ENCODE peak calls at places on chromosomes 16 and 17, in four cellular contexts. X, G, Q and V are unnamed samples.

GRCh38 chr17:33292981-33293867 is at the start of gene ASIC2:
- DNase-seq in X (no peak), G (no peak), Q (peak; percentile 65), V (peak; percentile 22)

GRCh38 chr17:74055508-74056160 is 147.8 kb upstream of the RPL38 start:
- DNase-seq in G (no peak), X (no peak), Q (no peak), V (no peak)

GRCh38 chr17:2703606-2704005 is 8.0 kb downstream of the CLUH start:
- DNase-seq in G (no peak), Q (no peak), X (no peak), V (no peak)

GRCh38 chr16:15820837-15821236 is 36.0 kb downstream of the MYH11 start:
- DNase-seq in Q (no peak), G (no peak), X (no peak), V (no peak)

GRCh38 chr16:68636818-68637217 is 8.3 kb upstream of the CDH3 start:
- DNase-seq in G (no peak), Q (no peak), X (no peak), V (no peak)

GRCh38 chr17:17141279-17141678 is 64.9 kb downstream of the PLD6 start:
- DNase-seq in Q (no peak), G (no peak), X (no peak), V (no peak)

GRCh38 chr16:2341456-2342447 is 1.2 kb upstream of the ABCA3 start:
- DNase-seq in G (no peak), X (no peak), Q (no peak), V (no peak)

GRCh38 chr17:81254955-81255717 is 16.0 kb downstream of the NDUFAF8 start:
- DNase-seq in G (peak; percentile 85), X (no peak), Q (peak; percentile 90), V (peak; percentile 35)

GRCh38 chr16:67943619-67944503 is at the start of gene LCAT:
- DNase-seq in X (no peak), Q (no peak), G (peak; percentile 74), V (no peak)

GRCh38 chr17:9227819-9228407 is 206.6 kb downstream of the NTN1 start:
- DNase-seq in Q (no peak), G (no peak), X (no peak), V (no peak)

GRCh38 chr16:87216824-87217205 is 100.4 kb downstream of the C16orf95 start:
- DNase-seq in G (no peak), X (no peak), Q (no peak), V (no peak)

GRCh38 chr17:47267354-47267828 is 13.8 kb downstream of the ITGB3 start:
- DNase-seq in Q (no peak), X (no peak), G (peak; percentile 55), V (peak; percentile 72)

GRCh38 chr17:4766199-4766598 is 5.5 kb upstream of the TM4SF5 start:
- DNase-seq in X (no peak), Q (no peak), G (no peak), V (no peak)

GRCh38 chr17:80146121-80147034 is 550 bp downstream of the EIF4A3 start:
- DNase-seq in G (peak; percentile 29), Q (peak; percentile 31), X (peak; percentile 58), V (no peak)

GRCh38 chr16:3879258-3879886 is 1.1 kb downstream of the CREBBP start:
- DNase-seq in Q (peak; percentile 34), X (peak; percentile 33), G (peak; percentile 27), V (no peak)

GRCh38 chr17:199806-200603 is 18.6 kb upstream of the DOC2B start:
- DNase-seq in G (peak; percentile 10), Q (no peak), X (no peak), V (no peak)

GRCh38 chr16:87580855-87581261 is 21.4 kb upstream of the JPH3 start:
- DNase-seq in X (no peak), G (peak; percentile 56), Q (no peak), V (peak; percentile 26)

GRCh38 chr17:33335491-33336173 is 42.5 kb upstream of the ASIC2 start:
- DNase-seq in Q (no peak), G (no peak), X (no peak), V (no peak)

GRCh38 chr17:80363518-80364090 is 51.4 kb upstream of the ENDOV start:
- DNase-seq in G (no peak), Q (no peak), X (no peak), V (no peak)

GRCh38 chr16:75116081-75116910 is at the start of gene LDHD:
- DNase-seq in G (peak; percentile 61), X (no peak), Q (peak; percentile 83), V (peak; percentile 31)

GRCh38 chr17:82200135-82200534 is 12.5 kb downstream of the CCDC57 start:
- DNase-seq in X (no peak), Q (no peak), G (no peak), V (no peak)

GRCh38 chr17:83170571-83171260 is 91.3 kb downstream of the METRNL start:
- DNase-seq in X (no peak), Q (no peak), G (no peak), V (no peak)

DNA sequence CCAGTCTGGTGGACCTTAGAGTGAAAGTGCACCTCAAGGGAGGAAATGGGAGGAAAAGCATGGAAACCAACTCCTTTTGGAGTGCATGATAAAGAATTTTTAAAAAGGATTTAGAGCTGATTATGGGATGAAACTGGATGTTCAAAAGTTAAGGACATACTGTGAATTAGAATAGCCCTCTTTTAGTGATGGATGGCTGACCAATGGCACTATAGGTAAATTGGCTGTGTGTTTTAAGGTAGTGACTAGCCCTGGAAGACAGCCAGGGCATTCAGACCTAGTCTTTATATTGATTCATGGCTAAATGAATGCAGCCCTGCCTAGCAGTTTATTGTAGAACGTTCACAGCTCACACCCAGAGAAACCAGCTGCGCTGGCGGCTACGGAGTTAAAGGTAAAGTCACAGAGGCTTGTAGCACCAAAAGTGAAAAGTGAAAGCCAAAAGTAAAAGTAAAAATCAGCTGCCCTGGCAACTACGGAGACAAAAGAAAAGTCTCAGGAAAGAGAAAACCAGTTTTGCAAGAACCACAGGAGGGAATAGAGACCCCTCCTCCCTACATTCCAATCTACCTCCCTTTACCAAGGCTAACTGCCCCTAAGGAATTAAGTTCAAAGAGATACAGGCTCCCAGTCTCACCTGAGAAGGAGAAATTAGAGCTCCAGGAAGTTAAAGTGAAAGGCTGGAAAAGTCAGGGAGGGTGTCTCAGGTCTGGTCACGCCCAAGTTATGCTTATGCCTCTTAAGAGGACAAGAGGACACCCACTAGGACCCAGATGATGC is 21.8 kb downstream of the ACSM1 start:
- DNase-seq in X (peak; percentile 65), G (peak; percentile 53), Q (peak; percentile 86), V (no peak)
- H3K4me3 ChIP-seq in X (peak overlapping the region; percentile 63), G (peak overlapping the region; percentile 33), Q (peak overlapping the region; percentile 35), V (no peak overlapping the region)

GRCh38 chr16:49594706-49595534 is 221.3 kb downstream of the C16orf78 start:
- DNase-seq in X (no peak), Q (no peak), G (no peak), V (no peak)
- H3K4me3 ChIP-seq in X (no peak overlapping the region), Q (no peak overlapping the region), G (no peak overlapping the region), V (no peak overlapping the region)

GRCh38 chr17:78124081-78124835 is 4.3 kb downstream of the TMC6 start:
- DNase-seq in X (no peak), G (no peak), Q (no peak), V (no peak)
- H3K4me3 ChIP-seq in X (no peak overlapping the region), G (no peak overlapping the region), Q (no peak overlapping the region), V (no peak overlapping the region)

GRCh38 chr17:34456121-34456520 is 93.1 kb upstream of the CCL1 start:
- DNase-seq in X (no peak), G (no peak), Q (no peak), V (no peak)
- H3K4me3 ChIP-seq in X (no peak overlapping the region), G (no peak overlapping the region), Q (no peak overlapping the region), V (no peak overlapping the region)

GRCh38 chr16:11252482-11252931 is 3.5 kb downstream of the SOCS1 start:
- DNase-seq in X (peak; percentile 53), G (no peak), Q (no peak), V (no peak)

GRCh38 chr16:11253995-11254912 is 1.8 kb downstream of the SOCS1 start:
- DNase-seq in Q (no peak), X (peak; percentile 49), G (no peak), V (no peak)

GRCh38 chr16:11254913-11255736 is 879 bp downstream of the SOCS1 start:
- DNase-seq in Q (peak; percentile 49), X (peak; percentile 70), G (peak; percentile 46), V (peak; percentile 44)

GRCh38 chr16:11251525-11252481 is 4.2 kb downstream of the SOCS1 start:
- DNase-seq in Q (no peak), X (peak; percentile 90), G (peak; percentile 44), V (no peak)

GRCh38 chr16:11253009-11253994 is 2.7 kb downstream of the SOCS1 start:
- DNase-seq in G (no peak), Q (no peak), X (peak; percentile 67), V (no peak)
- H3K4me3 ChIP-seq in G (peak overlapping the region; percentile 68), Q (peak overlapping the region; percentile 12), X (peak overlapping the region; percentile 77), V (no peak overlapping the region)

DNA sequence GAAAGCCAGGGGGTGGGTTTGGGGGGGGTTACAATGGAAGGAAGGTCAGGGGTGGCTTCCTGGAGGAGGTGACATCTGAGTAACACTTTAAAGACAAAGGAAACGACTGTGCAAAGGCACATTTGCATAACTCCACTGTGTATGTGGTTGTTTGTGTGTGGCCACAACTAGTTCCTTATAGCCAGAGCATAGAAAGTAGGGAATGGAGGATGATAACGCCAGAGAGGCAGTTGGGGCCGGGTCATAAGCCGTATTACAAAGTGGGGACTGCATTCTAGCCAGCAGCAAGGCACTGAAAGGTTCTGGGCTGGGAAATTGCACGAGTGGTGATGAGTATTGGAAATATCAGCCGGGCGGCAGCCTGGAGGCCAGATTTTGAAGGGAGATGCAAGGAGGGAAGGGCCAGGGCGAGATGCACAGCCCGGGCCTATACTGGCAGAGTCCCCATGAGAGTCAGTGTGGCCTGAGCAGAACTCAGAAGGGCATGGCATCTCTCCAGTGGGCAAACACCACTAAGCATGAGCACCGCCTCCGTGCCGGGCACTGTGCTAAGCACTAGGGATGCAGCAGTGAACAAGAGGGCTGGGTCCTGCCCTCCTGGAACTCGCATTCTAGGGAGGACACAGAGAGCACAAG is 33.6 kb downstream of the TK2 start:
- DNase-seq in Q (no peak), X (peak; percentile 42), G (no peak), V (no peak)
- H3K4me3 ChIP-seq in Q (no peak overlapping the region), X (peak overlapping the region; percentile 42), G (no peak overlapping the region), V (no peak overlapping the region)

GRCh38 chr17:38702166-38702899 is 2.7 kb upstream of the MLLT6 start:
- DNase-seq in G (peak; percentile 87), X (peak; percentile 92), Q (peak; percentile 92), V (peak; percentile 96)

GRCh38 chr17:38703742-38704644 is 1.1 kb upstream of the MLLT6 start:
- DNase-seq in Q (peak; percentile 93), X (peak; percentile 91), G (peak; percentile 41), V (peak; percentile 38)

GRCh38 chr17:38704645-38705522 is at the start of gene MLLT6:
- DNase-seq in Q (peak; percentile 76), X (peak; percentile 84), G (peak; percentile 80), V (peak; percentile 83)

GRCh38 chr17:38702900-38703741 is 2.0 kb upstream of the MLLT6 start:
- DNase-seq in G (no peak), X (no peak), Q (peak; percentile 50), V (peak; percentile 20)

DNA sequence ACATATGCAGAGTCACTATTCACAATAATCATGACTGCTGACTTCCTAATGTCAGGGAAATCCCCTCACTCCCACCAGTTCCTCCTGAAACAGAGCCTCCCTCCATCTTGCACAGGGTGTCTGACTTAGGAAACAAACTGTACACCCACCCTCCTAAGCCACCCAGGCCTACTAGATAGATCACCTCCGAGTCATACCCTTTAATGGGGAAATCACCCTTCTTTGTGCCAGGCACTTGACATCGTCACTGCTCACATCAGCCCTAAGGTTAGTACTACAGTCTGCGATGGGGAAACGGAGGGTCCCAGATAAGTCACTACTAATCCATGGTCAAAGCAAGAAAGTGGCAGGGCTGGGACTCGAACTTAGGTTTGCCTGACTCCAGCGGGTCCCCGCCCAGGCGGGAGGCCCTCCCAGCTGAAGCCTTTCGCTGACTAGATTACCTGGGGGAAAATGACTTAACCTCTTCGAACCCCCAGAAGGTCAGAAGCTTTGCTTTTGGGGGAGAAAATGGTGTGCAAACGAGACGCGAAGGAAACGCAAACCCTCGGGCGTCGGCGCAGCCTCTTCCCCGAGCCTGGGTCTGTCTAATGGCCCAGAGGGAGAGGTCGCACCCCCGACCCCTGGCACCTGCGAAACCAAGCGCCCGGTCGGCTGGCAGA is 3.4 kb upstream of the MLLT6 start:
- DNase-seq in Q (peak; percentile 55), G (peak; percentile 26), X (no peak), V (peak; percentile 60)
- H3K4me3 ChIP-seq in Q (peak overlapping the region; percentile 69), G (peak overlapping the region; percentile 60), X (peak overlapping the region; percentile 69), V (peak overlapping the region; percentile 69)